ENCODE peak calls at places on chromosome 7, in ten cellular contexts. W is left lung, Y is heart right ventricle, F is B cell, L is HFFc6, E is endothelial cell of umbilical vein, J is GM13976, M is GM20000, T is endothelial cell, O is left ventricle myocardium inferior. Z is an unnamed sample.

GRCh38 chr7:155123413-155123812 is 53.3 kb downstream of the HTR5A start:
- DNase-seq in W (no peak), Y (no peak), F (no peak), L (no peak), E (no peak), J (no peak), M (no peak), T (no peak), O (no peak), Z (no peak)

GRCh38 chr7:100003711-100004661 is 11.4 kb upstream of the ZKSCAN1 start:
- DNase-seq in W (no peak), Y (no peak), F (no peak), L (no peak), E (peak; percentile 43), J (no peak), M (no peak), T (no peak), O (no peak), Z (no peak)

GRCh38 chr7:123184271-123184670 is 15.5 kb downstream of the SLC13A1 start:
- DNase-seq in W (no peak), Y (no peak), F (no peak), L (no peak), E (no peak), J (no peak), M (no peak), T (no peak), O (no peak), Z (no peak)

GRCh38 chr7:157895520-157896375 is 558.9 kb downstream of the DNAJB6 start:
- DNase-seq in W (peak; percentile 27), Y (no peak), F (no peak), L (no peak), E (no peak), J (no peak), M (no peak), T (no peak), O (no peak), Z (no peak)

GRCh38 chr7:45174966-45175765 is 17.6 kb downstream of the RAMP3 start:
- DNase-seq in W (no peak), Y (no peak), F (no peak), L (no peak), E (no peak), J (no peak), M (no peak), T (no peak), O (no peak), Z (no peak)

GRCh38 chr7:138151731-138152577 is 75.7 kb downstream of the AKR1D1 start:
- DNase-seq in W (no peak), Y (no peak), F (no peak), L (no peak), E (no peak), J (no peak), M (no peak), T (no peak), O (no peak), Z (no peak)

GRCh38 chr7:99525713-99526440 is 21.4 kb downstream of the ZKSCAN5 start:
- DNase-seq in W (no peak), Y (no peak), F (no peak), L (no peak), E (no peak), J (no peak), M (no peak), T (peak; percentile 24), O (no peak), Z (no peak)

GRCh38 chr7:82696631-82697030 is 253.1 kb upstream of the CACNA2D1 start:
- DNase-seq in W (no peak), Y (no peak), F (no peak), L (no peak), E (no peak), J (no peak), M (no peak), T (no peak), O (no peak), Z (no peak)

GRCh38 chr7:41244246-41244645 is 458.6 kb downstream of the INHBA start:
- DNase-seq in W (no peak), Y (no peak), F (no peak), L (peak; percentile 40), E (no peak), J (no peak), M (no peak), T (no peak), O (no peak), Z (no peak)

GRCh38 chr7:108234281-108234680 is 104.1 kb upstream of the LAMB4 start:
- DNase-seq in W (no peak), Y (no peak), F (no peak), L (no peak), E (peak; percentile 75), J (no peak), M (no peak), T (no peak), O (no peak), Z (no peak)

GRCh38 chr7:107049480-107049879 is 5.0 kb downstream of the PRKAR2B start:
- DNase-seq in W (no peak), Y (no peak), F (no peak), L (no peak), E (no peak), J (no peak), M (no peak), T (no peak), O (no peak), Z (no peak)

GRCh38 chr7:107049971-107050532 is 5.5 kb downstream of the PRKAR2B start:
- DNase-seq in W (no peak), Y (no peak), F (no peak), L (no peak), E (no peak), J (no peak), M (no peak), T (no peak), O (no peak), Z (no peak)

GRCh38 chr7:107046511-107047259 is 2.2 kb downstream of the PRKAR2B start:
- DNase-seq in W (no peak), Y (no peak), F (no peak), L (no peak), E (peak; percentile 22), J (no peak), M (no peak), T (no peak), O (no peak), Z (no peak)

GRCh38 chr7:107048783-107049418 is 4.4 kb downstream of the PRKAR2B start:
- DNase-seq in W (no peak), Y (no peak), F (no peak), L (no peak), E (no peak), J (no peak), M (no peak), T (no peak), O (no peak), Z (no peak)

GRCh38 chr7:107047902-107048782 is 3.6 kb downstream of the PRKAR2B start:
- DNase-seq in W (no peak), Y (no peak), F (no peak), L (peak; percentile 8), E (peak; percentile 86), J (no peak), M (no peak), T (no peak), O (no peak), Z (no peak)
- TF ChIP-seq CTCF in W (no peak), Y (no peak), F (no peak), L (peak; percentile 49), E (peak; percentile 29), J (no peak), M (no peak), T (peak; percentile 49), O (no peak), Z (no peak)

GRCh38 chr7:101818699-101819071 is 1.3 kb downstream of the CUX1 start:
- DNase-seq in W (no peak), Y (no peak), F (no peak), L (no peak), E (no peak), J (no peak), M (no peak), T (no peak), O (no peak), Z (no peak)

GRCh38 chr7:101815826-101816488 is 1.5 kb upstream of the CUX1 start:
- DNase-seq in W (peak; percentile 93), Y (peak; percentile 74), F (peak; percentile 69), L (peak; percentile 64), E (peak; percentile 67), J (peak; percentile 88), M (peak; percentile 95), T (peak; percentile 75), O (peak; percentile 80), Z (peak; percentile 38)

GRCh38 chr7:101816499-101817030 is 861 bp upstream of the CUX1 start:
- DNase-seq in W (peak; percentile 93), Y (peak; percentile 44), F (no peak), L (no peak), E (no peak), J (peak; percentile 77), M (peak; percentile 87), T (peak; percentile 62), O (peak; percentile 51), Z (no peak)

GRCh38 chr7:101817930-101818698 is 688 bp downstream of the CUX1 start:
- DNase-seq in W (no peak), Y (no peak), F (no peak), L (no peak), E (peak; percentile 33), J (no peak), M (no peak), T (no peak), O (no peak), Z (no peak)

GRCh38 chr7:101817031-101817929 is at the start of gene CUX1:
- DNase-seq in W (peak; percentile 90), Y (no peak), F (no peak), L (no peak), E (no peak), J (peak; percentile 51), M (peak; percentile 73), T (peak; percentile 33), O (no peak), Z (no peak)
- TF ChIP-seq CTCF in W (no peak), Y (no peak), F (no peak), L (no peak), E (no peak), J (no peak), M (no peak), T (no peak), O (no peak), Z (no peak)

DNA sequence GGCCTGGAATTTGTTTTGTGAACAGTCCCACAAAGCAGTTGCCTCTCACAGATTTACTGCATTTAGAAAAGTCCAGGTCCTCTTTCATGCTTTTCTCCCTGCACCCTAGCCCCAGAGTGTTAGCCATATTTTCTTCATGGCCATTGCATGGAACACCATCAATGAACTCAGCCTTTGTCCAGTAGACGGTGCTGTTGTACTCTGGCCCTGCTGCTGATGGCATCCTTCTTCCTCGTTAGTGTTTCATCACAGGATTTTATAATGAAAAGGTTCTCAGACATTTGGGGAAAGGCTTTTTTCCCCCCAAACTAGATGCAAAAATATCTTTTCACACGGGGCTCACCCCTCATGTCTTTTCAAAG is 93.0 kb upstream of the SLC25A13 start:
- DNase-seq in W (no peak), Y (peak; percentile 10), F (no peak), L (peak; percentile 14), E (peak; percentile 10), J (peak; percentile 41), M (peak; percentile 37), T (peak; percentile 60), O (no peak), Z (no peak)
- TF ChIP-seq CTCF in W (peak; percentile 55), Y (peak; percentile 50), F (peak; percentile 13), L (peak; percentile 79), E (peak; percentile 41), J (peak; percentile 65), M (peak; percentile 65), T (peak; percentile 49), O (peak; percentile 69), Z (peak; percentile 63)

DNA sequence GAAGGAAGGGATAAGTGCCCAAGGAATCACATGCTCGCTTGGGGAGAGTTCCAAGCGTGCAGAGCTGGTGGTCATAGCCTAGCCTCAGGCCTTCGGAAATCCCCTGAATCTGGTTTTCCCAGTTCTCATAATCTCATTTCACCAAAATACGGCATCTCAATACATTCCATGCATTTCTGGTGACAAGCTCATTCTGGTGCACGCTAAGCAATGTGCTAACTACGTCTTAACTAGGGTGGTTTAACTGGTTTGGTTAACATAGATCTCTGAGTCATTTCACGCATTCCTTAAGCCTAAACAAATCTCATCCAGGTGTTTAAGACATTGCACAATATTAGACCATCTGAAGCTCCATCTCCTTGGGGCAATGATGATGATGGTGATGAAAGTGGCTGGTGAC is 72.9 kb upstream of the STEAP1B start:
- DNase-seq in W (no peak), Y (no peak), F (no peak), L (peak; percentile 97), E (no peak), J (no peak), M (no peak), T (no peak), O (no peak), Z (peak; percentile 88)
- TF ChIP-seq CTCF in W (no peak), Y (no peak), F (no peak), L (no peak), E (no peak), J (no peak), M (no peak), T (no peak), O (no peak), Z (no peak)